ENCODE peak calls at places on chromosomes 16 and 17, in four cellular contexts. S is activated T-cell treated with anti-CD3 and anti-CD28 coated beads for 48 hours; U is activated naive CD4-positive, alpha-beta T cell treated with anti-CD3 and anti-CD28 coated beads for 36 hours; O is T-helper 1 cell. J is an unnamed sample.

GRCh38 chr17:82614095-82614631 is 34.1 kb downstream of the WDR45B start:
- DNase-seq in O (no peak), S (no peak), U (no peak), J (no peak)

GRCh38 chr17:58665946-58666857 is 25.6 kb downstream of the TEX14 start:
- DNase-seq in S (no peak), O (no peak), U (no peak), J (no peak)

GRCh38 chr17:44637066-44637465 is 19.2 kb upstream of the MEIOC start:
- DNase-seq in S (no peak), U (no peak), O (no peak), J (no peak)

GRCh38 chr16:3038896-3039295 is 2.2 kb upstream of the BICDL2 start:
- DNase-seq in S (no peak), U (no peak), O (no peak), J (no peak)

GRCh38 chr17:18248300-18248731 is 10.2 kb downstream of the FLII start:
- DNase-seq in O (peak), S (peak), U (peak), J (peak)

GRCh38 chr16:6193718-6194117 is 1096.1 kb upstream of the EEF2KMT start:
- DNase-seq in U (peak), S (no peak), O (no peak), J (no peak)

GRCh38 chr17:82823004-82823403 is 16.8 kb downstream of the ZNF750 start:
- DNase-seq in O (no peak), S (no peak), U (peak), J (no peak)

GRCh38 chr16:81470796-81471636 is 26.4 kb downstream of the CMIP start:
- DNase-seq in O (no peak), S (no peak), U (no peak), J (no peak)

GRCh38 chr17:61504697-61505096 is 52.5 kb downstream of the TBX4 start:
- DNase-seq in S (no peak), U (no peak), O (no peak), J (no peak)

GRCh38 chr17:6101706-6102105 is 31.5 kb downstream of the WSCD1 start:
- DNase-seq in O (no peak), S (no peak), U (no peak), J (no peak)

GRCh38 chr16:85777583-85778310 is 21.6 kb downstream of the EMC8 start:
- DNase-seq in O (no peak), U (no peak), S (no peak), J (no peak)

GRCh38 chr16:71273384-71273783 is 15.8 kb downstream of the CMTR2 start:
- DNase-seq in U (no peak), O (no peak), S (no peak), J (no peak)

GRCh38 chr17:81387235-81388060 is 7.8 kb upstream of the BAHCC1 start:
- DNase-seq in O (no peak), S (peak), U (peak), J (no peak)

GRCh38 chr16:65476556-65476955 is 354.7 kb upstream of the CDH11 start:
- DNase-seq in U (no peak), S (no peak), O (no peak), J (no peak)

GRCh38 chr16:14310519-14310991 is 239.4 kb downstream of the MRTFB start:
- DNase-seq in U (no peak), S (no peak), O (no peak), J (no peak)

GRCh38 chr17:19275457-19276082 is 38.4 kb downstream of the EPN2 start:
- DNase-seq in U (no peak), S (no peak), O (no peak), J (no peak)

GRCh38 chr17:77441130-77441920 is 300.6 kb downstream of the SEC14L1 start:
- DNase-seq in O (peak), U (peak), S (no peak), J (peak)

GRCh38 chr17:58319181-58320162 is 9.1 kb downstream of the TSPOAP1 start:
- DNase-seq in U (peak), O (no peak), S (no peak), J (no peak)

GRCh38 chr17:74937064-74938051 is 1.7 kb downstream of the OTOP3 start:
- DNase-seq in U (no peak), S (no peak), O (no peak), J (no peak)

GRCh38 chr17:45382982-45383381 is 49.7 kb downstream of the ARHGAP27 start:
- DNase-seq in O (no peak), S (no peak), U (no peak), J (no peak)

GRCh38 chr16:57514891-57515600 is 21.3 kb downstream of the CCDC102A start:
- DNase-seq in O (no peak), S (no peak), U (no peak), J (no peak)